ENCODE peak calls at places on chromosomes 6 and 20, in eight cellular contexts. P, K, B, O, H, V, U and Y are unnamed samples.

GRCh38 chr20:50844430-50845100 is 49.7 kb downstream of the BCAS4 start:
- DNase-seq in P (peak), K (peak), B (no peak), O (no peak), H (no peak), V (peak), U (no peak), Y (peak)

GRCh38 chr20:63957690-63958441 is 1.6 kb upstream of the UCKL1 start:
- DNase-seq in P (peak), K (no peak), B (no peak), O (no peak), H (no peak), V (no peak), U (no peak), Y (no peak)

GRCh38 chr6:106546322-106547052 is 82.8 kb downstream of the RTN4IP1 start:
- DNase-seq in P (peak), K (peak), B (no peak), O (no peak), H (no peak), V (no peak), U (no peak), Y (peak)

GRCh38 chr20:62815066-62815991 is 1.5 kb upstream of the COL9A3 start:
- DNase-seq in P (peak), K (no peak), B (no peak), O (no peak), H (no peak), V (no peak), U (no peak), Y (peak)

GRCh38 chr6:119620846-119621570 is 271.4 kb upstream of the MAN1A1 start:
- DNase-seq in P (peak), K (peak), B (no peak), O (no peak), H (no peak), V (no peak), U (no peak), Y (peak)

GRCh38 chr6:74964871-74965441 is 240.9 kb downstream of the COL12A1 start:
- DNase-seq in P (no peak), K (no peak), B (no peak), O (no peak), H (no peak), V (no peak), U (no peak), Y (peak)

GRCh38 chr6:38570750-38571149 is 69.0 kb downstream of the BTBD9 start:
- DNase-seq in P (peak), K (peak), B (no peak), O (no peak), H (no peak), V (no peak), U (no peak), Y (peak)

GRCh38 chr6:106527979-106528378 is 101.3 kb downstream of the RTN4IP1 start:
- DNase-seq in P (peak), K (peak), B (no peak), O (no peak), H (no peak), V (no peak), U (no peak), Y (peak)

GRCh38 chr6:25401711-25402110 is 122.5 kb downstream of the CARMIL1 start:
- DNase-seq in P (peak), K (no peak), B (no peak), O (no peak), H (no peak), V (no peak), U (no peak), Y (no peak)

GRCh38 chr20:39775110-39775509 is 813.0 kb downstream of the DHX35 start:
- DNase-seq in P (peak), K (peak), B (no peak), O (no peak), H (no peak), V (no peak), U (no peak), Y (peak)

GRCh38 chr20:36144336-36144735 is 10.2 kb upstream of the EPB41L1 start:
- DNase-seq in P (no peak), K (no peak), B (no peak), O (no peak), H (no peak), V (no peak), U (no peak), Y (peak)

GRCh38 chr20:3494218-3494617 is 23.4 kb downstream of the ATRN start:
- DNase-seq in P (peak), K (no peak), B (no peak), O (no peak), H (no peak), V (no peak), U (no peak), Y (no peak)

GRCh38 chr20:53609501-53610445 is 16.1 kb upstream of the ZNF217 start:
- DNase-seq in P (no peak), K (peak), B (no peak), O (peak), H (peak), V (peak), U (peak), Y (peak)

GRCh38 chr6:54074591-54075195 is 36.5 kb upstream of the MLIP start:
- DNase-seq in P (no peak), K (no peak), B (no peak), O (no peak), H (no peak), V (no peak), U (no peak), Y (no peak)

GRCh38 chr6:16035488-16036080 is 93.3 kb upstream of the MYLIP start:
- DNase-seq in P (no peak), K (no peak), B (no peak), O (no peak), H (no peak), V (no peak), U (no peak), Y (no peak)

GRCh38 chr6:111894272-111894671 is 21.0 kb upstream of the FYN start:
- DNase-seq in P (no peak), K (peak), B (no peak), O (no peak), H (no peak), V (no peak), U (no peak), Y (peak)

GRCh38 chr6:74249658-74250057 is 553.7 kb downstream of the CD109 start:
- DNase-seq in P (no peak), K (peak), B (no peak), O (no peak), H (no peak), V (no peak), U (no peak), Y (peak)

GRCh38 chr6:63526931-63527330 is 45.3 kb upstream of the LOC128125822 start:
- DNase-seq in P (peak), K (no peak), B (no peak), O (no peak), H (no peak), V (no peak), U (no peak), Y (no peak)

GRCh38 chr20:41330343-41330720 is 10.3 kb upstream of the LPIN3 start:
- DNase-seq in P (peak), K (no peak), B (no peak), O (no peak), H (no peak), V (no peak), U (no peak), Y (peak)

GRCh38 chr6:147211831-147212230 is 7.6 kb downstream of the STXBP5 start:
- DNase-seq in P (no peak), K (no peak), B (no peak), O (no peak), H (no peak), V (no peak), U (no peak), Y (no peak)

GRCh38 chr20:25532015-25532751 is 53.1 kb downstream of the NINL start:
- DNase-seq in P (peak), K (no peak), B (peak), O (no peak), H (no peak), V (no peak), U (no peak), Y (no peak)

GRCh38 chr6:68038815-68039408 is 596.2 kb upstream of the ADGRB3 start:
- DNase-seq in P (no peak), K (no peak), B (no peak), O (no peak), H (no peak), V (no peak), U (no peak), Y (no peak)

GRCh38 chr20:4102381-4102780 is 87.0 kb upstream of the RNF24 start:
- DNase-seq in P (peak), K (peak), B (no peak), O (no peak), H (no peak), V (no peak), U (no peak), Y (peak)

GRCh38 chr20:40689943-40690835 is 1.2 kb upstream of the MAFB start:
- DNase-seq in P (peak), K (peak), B (peak), O (peak), H (no peak), V (peak), U (peak), Y (peak)

GRCh38 chr6:154426997-154427396 is 70.4 kb upstream of the IPCEF1 start:
- DNase-seq in P (no peak), K (no peak), B (no peak), O (no peak), H (no peak), V (no peak), U (no peak), Y (no peak)

GRCh38 chr6:139474145-139475108 is 100.0 kb upstream of the CITED2 start:
- DNase-seq in P (peak), K (peak), B (no peak), O (no peak), H (no peak), V (no peak), U (no peak), Y (peak)

GRCh38 chr6:29502597-29502996 is 14.8 kb upstream of the MAS1L start:
- DNase-seq in P (peak), K (peak), B (no peak), O (no peak), H (no peak), V (no peak), U (no peak), Y (peak)

GRCh38 chr6:148521586-148521985 is 178.9 kb downstream of the SASH1 start:
- DNase-seq in P (peak), K (peak), B (no peak), O (no peak), H (no peak), V (no peak), U (no peak), Y (peak)

GRCh38 chr6:18216411-18216810 is 47.9 kb downstream of the DEK start:
- DNase-seq in P (peak), K (peak), B (no peak), O (no peak), H (no peak), V (no peak), U (no peak), Y (peak)

GRCh38 chr6:44126320-44127149 is 717 bp downstream of the MRPL14 start:
- DNase-seq in P (peak), K (peak), B (no peak), O (peak), H (peak), V (peak), U (peak), Y (peak)

GRCh38 chr20:32192698-32193097 is 14.8 kb downstream of the PLAGL2 start:
- DNase-seq in P (no peak), K (no peak), B (no peak), O (no peak), H (no peak), V (no peak), U (no peak), Y (no peak)

GRCh38 chr20:24016560-24016959 is 28.0 kb upstream of the GGTLC1 start:
- DNase-seq in P (no peak), K (no peak), B (no peak), O (no peak), H (no peak), V (no peak), U (no peak), Y (no peak)

GRCh38 chr20:272718-273117 is 15.2 kb downstream of the DEFB132 start:
- DNase-seq in P (no peak), K (no peak), B (no peak), O (no peak), H (no peak), V (peak), U (no peak), Y (no peak)

GRCh38 chr20:51457281-51457932 is 85.1 kb downstream of the NFATC2 start:
- DNase-seq in P (peak), K (peak), B (peak), O (no peak), H (no peak), V (no peak), U (no peak), Y (peak)

GRCh38 chr20:11379257-11380011 is 538.3 kb upstream of the BTBD3 start:
- DNase-seq in P (no peak), K (no peak), B (no peak), O (no peak), H (no peak), V (no peak), U (no peak), Y (no peak)

GRCh38 chr20:48697845-48698491 is 129.8 kb downstream of the PREX1 start:
- DNase-seq in P (peak), K (peak), B (no peak), O (peak), H (no peak), V (peak), U (no peak), Y (peak)

GRCh38 chr20:38789503-38790209 is 15.8 kb upstream of the PPP1R16B start:
- DNase-seq in P (peak), K (peak), B (no peak), O (no peak), H (no peak), V (no peak), U (no peak), Y (peak)

GRCh38 chr6:44661221-44661609 is 273.7 kb downstream of the CDC5L start:
- DNase-seq in P (peak), K (peak), B (no peak), O (no peak), H (no peak), V (no peak), U (no peak), Y (peak)

GRCh38 chr6:151209071-151209831 is 30.5 kb upstream of the AKAP12 start:
- DNase-seq in P (peak), K (peak), B (no peak), O (no peak), H (no peak), V (no peak), U (no peak), Y (peak)

GRCh38 chr6:24933868-24934401 is 1.8 kb downstream of the RIPOR2 start:
- DNase-seq in P (peak), K (no peak), B (no peak), O (no peak), H (no peak), V (no peak), U (no peak), Y (peak)